ENCODE peak calls at places on chromosomes 4 and X, in five cellular contexts. V, L, S, Y and P are unnamed samples.
A peak's percentile ranks its signal among the peaks of the same experiment; 100 is the strongest.

GRCh38 chr4:3377557-3377956 is 64.2 kb upstream of the HGFAC start:
- DNase-seq in S (no peak), V (no peak), Y (no peak), L (no peak), P (no peak)

GRCh38 chr4:139761461-139761860 is 95.8 kb downstream of the MGST2 start:
- DNase-seq in Y (peak; percentile 22), L (no peak), V (no peak), S (peak; percentile 11), P (peak; percentile 44)

GRCh38 chrX:28719620-28720019 is 132.4 kb downstream of the IL1RAPL1 start:
- DNase-seq in V (no peak), Y (no peak), L (no peak), S (no peak), P (no peak)

GRCh38 chrX:101219840-101220191 is 230 bp downstream of the DRP2 start:
- DNase-seq in S (peak; percentile 64), Y (no peak), L (peak; percentile 62), V (peak; percentile 20), P (no peak)

GRCh38 chr4:19857405-19857804 is 394.3 kb upstream of the SLIT2 start:
- DNase-seq in S (no peak), V (no peak), Y (peak; percentile 18), L (no peak), P (no peak)

GRCh38 chr4:165470009-165470408 is 91.2 kb downstream of the CPE start:
- DNase-seq in L (no peak), V (no peak), S (no peak), Y (no peak), P (no peak)

GRCh38 chr4:12911723-12912324 is 572.3 kb downstream of the RAB28 start:
- DNase-seq in V (no peak), Y (no peak), L (no peak), S (no peak), P (no peak)

GRCh38 chr4:7813674-7814073 is 126.0 kb downstream of the AFAP1 start:
- DNase-seq in S (peak; percentile 97), Y (peak; percentile 66), L (peak; percentile 81), V (no peak), P (peak; percentile 34)

GRCh38 chrX:7480721-7481120 is 332.8 kb upstream of the PUDP start:
- DNase-seq in Y (no peak), L (no peak), S (no peak), V (peak; percentile 54), P (no peak)
- TF ChIP-seq CTCF in Y (no peak), L (no peak), S (no peak), V (no peak), P (no peak)

DNA sequence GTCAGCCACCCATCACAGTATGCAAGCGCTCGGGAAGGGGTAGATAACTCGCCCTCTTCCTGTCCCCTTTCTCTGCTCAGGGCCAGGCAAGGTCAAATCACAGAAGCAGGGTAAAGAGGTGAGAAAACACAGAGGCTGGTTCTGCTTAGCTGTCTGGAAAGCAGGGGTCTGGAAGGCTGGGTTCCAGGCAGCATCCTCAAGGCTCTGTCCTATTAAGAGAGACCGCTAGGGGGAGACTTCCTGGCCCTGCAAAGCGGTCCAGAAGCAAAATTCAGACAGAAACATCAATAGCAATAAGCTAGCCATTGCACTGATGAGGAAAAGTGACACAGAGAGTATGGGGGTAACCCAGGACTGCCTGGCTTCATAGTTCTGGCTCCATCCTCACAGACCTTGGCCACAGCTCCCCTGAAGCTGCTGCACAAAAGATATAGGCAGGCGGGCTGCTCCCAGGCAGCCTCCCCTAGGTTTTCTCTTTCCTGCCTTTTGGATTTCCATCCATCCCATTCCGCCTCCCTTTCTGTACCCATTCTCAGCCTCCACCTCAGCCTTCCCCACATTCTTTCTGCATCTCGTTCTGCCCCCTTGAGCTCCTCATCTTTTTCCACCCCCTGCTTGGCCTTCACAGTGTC is 308.5 kb downstream of the EVC2 start:
- DNase-seq in V (peak; percentile 70), Y (peak; percentile 6), L (peak; percentile 29), S (no peak), P (peak; percentile 44)
- TF ChIP-seq CTCF in V (peak; percentile 80), Y (peak; percentile 55), L (peak; percentile 83), S (peak; percentile 82), P (peak; percentile 56)

DNA sequence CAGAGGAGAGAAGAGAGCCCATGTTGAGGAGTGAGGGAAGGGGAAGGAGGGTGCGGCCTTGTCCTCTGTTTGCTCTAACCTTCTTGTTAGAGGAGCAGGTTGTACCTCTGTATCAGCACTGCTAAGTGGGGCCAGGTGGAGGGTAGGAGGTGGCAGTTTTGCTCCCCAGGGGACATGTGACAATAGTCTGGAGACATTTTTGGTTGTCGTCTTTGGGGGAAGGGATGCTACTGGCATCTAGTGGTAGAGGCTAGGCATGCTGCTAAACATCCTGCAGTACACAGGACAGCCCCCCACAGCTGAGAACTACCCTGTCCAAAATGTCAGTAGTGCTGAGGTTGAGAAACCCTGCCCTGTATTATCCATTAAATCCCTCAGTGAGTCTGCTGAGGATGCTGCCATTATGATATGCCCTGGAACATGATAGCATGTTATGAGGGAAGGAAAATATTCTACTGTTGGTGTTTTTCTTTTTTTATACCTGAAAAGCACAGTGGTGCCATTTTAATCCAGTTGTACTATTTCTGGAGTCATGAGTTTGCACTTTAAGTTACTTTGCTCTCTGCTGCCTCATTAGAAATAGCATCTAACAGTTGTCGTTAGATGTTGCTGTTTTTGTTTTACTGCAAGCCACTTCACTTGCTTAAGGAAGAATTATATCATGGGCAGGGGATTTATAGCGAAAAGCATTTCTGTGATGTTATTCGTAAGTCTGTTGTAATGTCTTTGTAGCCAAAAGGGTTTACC is 90.6 kb downstream of the LRP2BP start:
- DNase-seq in L (peak; percentile 29), S (no peak), V (peak; percentile 82), Y (peak; percentile 40), P (peak; percentile 13)
- TF ChIP-seq CTCF in L (peak; percentile 68), S (peak; percentile 28), V (peak; percentile 70), Y (peak; percentile 57), P (peak; percentile 34)

DNA sequence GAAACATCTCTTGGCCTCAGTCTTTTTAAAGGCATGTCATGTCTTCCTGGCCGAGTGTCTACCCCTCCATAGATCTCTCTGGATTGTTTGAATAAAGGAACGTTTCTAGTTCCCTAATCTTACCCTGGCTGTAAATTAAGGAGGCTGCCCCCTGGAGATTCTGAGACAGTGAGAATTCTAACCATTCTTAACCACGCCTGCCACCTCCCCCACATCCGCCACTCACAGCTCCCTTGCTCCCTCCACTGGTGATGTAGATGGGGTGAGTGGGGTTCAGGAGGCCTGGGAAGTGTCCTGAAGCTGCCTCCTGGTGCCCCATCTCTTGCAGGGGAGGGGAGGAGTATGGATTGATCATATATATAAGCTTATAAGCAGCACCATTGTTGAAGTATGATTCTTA is 48.0 kb upstream of the TRIM2 start:
- DNase-seq in V (peak; percentile 58), L (no peak), Y (no peak), S (no peak), P (no peak)
- TF ChIP-seq CTCF in V (peak; percentile 45), L (peak; percentile 19), Y (no peak), S (peak; percentile 12), P (no peak)

DNA sequence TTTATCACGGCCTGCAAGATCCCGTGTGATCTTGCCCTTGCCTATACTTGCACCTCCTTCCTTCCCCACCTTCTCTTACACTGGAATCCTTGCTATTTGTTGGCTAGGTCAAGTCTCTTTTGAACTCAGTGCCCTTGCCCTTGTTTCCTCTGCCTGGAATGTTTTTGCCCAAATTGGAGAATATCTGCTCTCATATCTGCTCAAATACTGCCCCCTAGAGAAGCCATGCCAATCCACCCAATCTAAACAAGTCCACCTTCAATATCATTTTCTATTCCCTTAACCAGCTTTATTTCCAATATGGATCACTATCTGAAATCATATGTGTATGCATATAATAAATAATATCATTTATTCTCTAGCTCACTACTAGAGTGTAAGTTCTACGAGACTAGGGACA is 1044.2 kb upstream of the FTHL17 start:
- DNase-seq in Y (no peak), V (no peak), S (no peak), L (no peak), P (peak; percentile 2)
- TF ChIP-seq CTCF in Y (no peak), V (peak; percentile 25), S (no peak), L (no peak), P (no peak)

GRCh38 chrX:108090474-108091265 is 672 bp downstream of the PSMD10 start:
- DNase-seq in S (peak; percentile 41), L (peak; percentile 21), V (no peak), Y (peak; percentile 51), P (peak; percentile 19)

GRCh38 chrX:108091878-108092291 is 307 bp downstream of the ATG4A start:
- DNase-seq in S (no peak), V (no peak), Y (no peak), L (no peak), P (no peak)

GRCh38 chrX:108088511-108088910 is 2.8 kb downstream of the PSMD10 start:
- DNase-seq in V (no peak), L (no peak), Y (no peak), S (no peak), P (no peak)

GRCh38 chrX:108087792-108088191 is 3.5 kb downstream of the PSMD10 start:
- DNase-seq in Y (no peak), L (no peak), V (no peak), S (no peak), P (no peak)

GRCh38 chrX:108091266-108091877 is at the start of the genes ATG4A and PSMD10:
- DNase-seq in V (peak; percentile 96), L (peak; percentile 96), S (peak; percentile 91), Y (peak; percentile 93), P (peak; percentile 96)
- TF ChIP-seq CTCF in V (no peak), L (no peak), S (no peak), Y (no peak), P (no peak)

GRCh38 chrX:57121162-57121741 is at the start of gene SPIN2B:
- DNase-seq in V (peak; percentile 91), Y (peak; percentile 71), L (peak; percentile 76), S (peak; percentile 75), P (peak; percentile 74)
- TF ChIP-seq CTCF in V (peak; percentile 27), Y (no peak), L (no peak), S (no peak), P (no peak)

DNA sequence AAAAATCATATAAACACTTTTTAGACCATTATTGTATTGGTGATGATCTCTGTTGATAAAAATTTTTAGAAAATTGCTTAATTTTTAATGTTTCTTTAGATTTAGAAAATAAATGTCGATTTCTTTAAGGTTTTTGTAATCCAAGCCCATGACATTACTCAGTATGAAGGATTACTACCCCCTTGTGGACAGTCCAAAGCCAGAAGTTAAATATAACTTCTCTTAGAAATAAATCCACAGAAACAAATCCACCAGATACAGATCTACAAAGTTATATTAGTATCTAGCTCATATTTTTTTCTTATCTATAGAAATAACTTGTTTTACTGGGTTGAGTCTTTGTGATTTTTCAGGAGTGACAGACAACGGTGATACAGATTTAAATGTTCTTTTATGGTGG is 18.9 kb downstream of the TIFA start:
- DNase-seq in L (peak; percentile 35), S (peak; percentile 9), V (peak; percentile 18), Y (peak; percentile 57), P (peak; percentile 33)
- TF ChIP-seq CTCF in L (peak; percentile 46), S (peak; percentile 38), V (peak; percentile 52), Y (peak; percentile 49), P (peak; percentile 31)